ENCODE peak calls at places on chromosome 7, in seven cellular contexts. F is IMR-90, V is trophoblast cell, P is mesendoderm, D is H9, J is H1, T is mesenchymal stem cell. Q is an unnamed sample.

GRCh38 chr7:150435047-150435389 is 15.4 kb upstream of the GIMAP8 start:
- DNase-seq in F (no peak), V (no peak), P (no peak), D (no peak), J (no peak), T (no peak), Q (no peak)

GRCh38 chr7:95784796-95785195 is 12.4 kb downstream of the DYNC1I1 start:
- DNase-seq in F (no peak), V (no peak), P (no peak), D (no peak), J (no peak), T (no peak), Q (no peak)

GRCh38 chr7:141202540-141202939 is 128.7 kb downstream of the TMEM178B start:
- DNase-seq in F (no peak), V (no peak), P (no peak), D (no peak), J (no peak), T (no peak), Q (no peak)

GRCh38 chr7:87212478-87212877 is 7.1 kb downstream of the TMEM243 start:
- DNase-seq in F (no peak), V (no peak), P (no peak), D (no peak), J (no peak), T (no peak), Q (no peak)

GRCh38 chr7:95794917-95795515 is 22.7 kb downstream of the DYNC1I1 start:
- DNase-seq in F (peak), V (peak), P (peak), D (peak), J (no peak), T (peak), Q (no peak)

GRCh38 chr7:132255084-132255483 is 321.2 kb downstream of the PLXNA4 start:
- DNase-seq in F (no peak), V (no peak), P (no peak), D (no peak), J (no peak), T (no peak), Q (no peak)

GRCh38 chr7:157719008-157719682 is 382.3 kb downstream of the DNAJB6 start:
- DNase-seq in F (no peak), V (no peak), P (no peak), D (no peak), J (no peak), T (no peak), Q (no peak)

GRCh38 chr7:124881981-124882380 is 47.6 kb downstream of the POT1 start:
- DNase-seq in F (no peak), V (no peak), P (no peak), D (no peak), J (no peak), T (no peak), Q (no peak)

GRCh38 chr7:4613855-4614548 is 68.1 kb upstream of the FOXK1 start:
- DNase-seq in F (peak), V (no peak), P (no peak), D (no peak), J (no peak), T (peak), Q (no peak)

GRCh38 chr7:138116156-138116555 is 39.9 kb downstream of the AKR1D1 start:
- DNase-seq in F (peak), V (peak), P (peak), D (no peak), J (no peak), T (peak), Q (no peak)

GRCh38 chr7:46525876-46526275 is 604.8 kb upstream of the IGFBP3 start:
- DNase-seq in F (no peak), V (peak), P (no peak), D (no peak), J (no peak), T (no peak), Q (no peak)

GRCh38 chr7:95198891-95199290 is 125.4 kb downstream of the PON1 start:
- DNase-seq in F (no peak), V (no peak), P (no peak), D (no peak), J (no peak), T (no peak), Q (no peak)

GRCh38 chr7:131554880-131555516 is 1.4 kb downstream of the PODXL start:
- DNase-seq in F (no peak), V (no peak), P (no peak), D (no peak), J (no peak), T (no peak), Q (no peak)

GRCh38 chr7:12458520-12459131 is 55.0 kb upstream of the VWDE start:
- DNase-seq in F (peak), V (peak), P (peak), D (no peak), J (no peak), T (peak), Q (peak)

GRCh38 chr7:66430164-66430545 is 198.5 kb upstream of the KCTD7 start:
- DNase-seq in F (no peak), V (no peak), P (no peak), D (no peak), J (no peak), T (no peak), Q (no peak)

GRCh38 chr7:66426332-66426731 is 202.3 kb upstream of the KCTD7 start:
- DNase-seq in F (no peak), V (no peak), P (no peak), D (no peak), J (no peak), T (no peak), Q (no peak)

GRCh38 chr7:66427956-66428355 is 200.7 kb upstream of the KCTD7 start:
- DNase-seq in F (no peak), V (no peak), P (no peak), D (no peak), J (no peak), T (no peak), Q (no peak)

GRCh38 chr7:66429498-66430163 is 199.1 kb upstream of the KCTD7 start:
- DNase-seq in F (no peak), V (no peak), P (peak), D (no peak), J (no peak), T (peak), Q (no peak)

GRCh38 chr7:66426996-66427395 is 201.7 kb upstream of the KCTD7 start:
- DNase-seq in F (no peak), V (no peak), P (no peak), D (no peak), J (no peak), T (no peak), Q (no peak)
- H2BK120ac ChIP-seq in F (no peak), V (no peak), P (no peak), D (no peak), J (no peak), T (no peak), Q (no peak)

DNA sequence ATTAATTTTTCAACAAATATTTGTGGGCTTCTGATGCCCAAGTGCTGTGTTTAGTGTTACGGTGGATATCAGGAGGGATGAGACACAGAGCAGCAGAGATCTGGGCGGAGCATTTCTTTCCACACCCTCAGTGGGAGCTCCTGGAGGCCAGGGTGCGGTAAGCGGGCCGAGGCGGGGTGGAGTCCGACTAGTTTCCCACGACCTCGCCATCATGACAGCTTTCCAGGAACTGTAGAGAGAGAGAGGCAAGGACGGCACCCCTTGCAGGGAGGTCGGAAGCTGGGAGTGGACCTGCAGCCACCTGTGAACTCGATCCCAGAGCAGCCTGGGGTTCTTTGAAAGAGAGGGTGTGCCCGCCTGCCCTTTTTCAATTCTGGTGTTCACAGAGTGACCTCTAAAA is 128.2 kb downstream of the ACTR3B start:
- DNase-seq in F (no peak), V (no peak), P (no peak), D (no peak), J (no peak), T (no peak), Q (no peak)
- H2BK120ac ChIP-seq in F (no peak), V (no peak), P (no peak), D (no peak), J (no peak), T (no peak), Q (no peak)

DNA sequence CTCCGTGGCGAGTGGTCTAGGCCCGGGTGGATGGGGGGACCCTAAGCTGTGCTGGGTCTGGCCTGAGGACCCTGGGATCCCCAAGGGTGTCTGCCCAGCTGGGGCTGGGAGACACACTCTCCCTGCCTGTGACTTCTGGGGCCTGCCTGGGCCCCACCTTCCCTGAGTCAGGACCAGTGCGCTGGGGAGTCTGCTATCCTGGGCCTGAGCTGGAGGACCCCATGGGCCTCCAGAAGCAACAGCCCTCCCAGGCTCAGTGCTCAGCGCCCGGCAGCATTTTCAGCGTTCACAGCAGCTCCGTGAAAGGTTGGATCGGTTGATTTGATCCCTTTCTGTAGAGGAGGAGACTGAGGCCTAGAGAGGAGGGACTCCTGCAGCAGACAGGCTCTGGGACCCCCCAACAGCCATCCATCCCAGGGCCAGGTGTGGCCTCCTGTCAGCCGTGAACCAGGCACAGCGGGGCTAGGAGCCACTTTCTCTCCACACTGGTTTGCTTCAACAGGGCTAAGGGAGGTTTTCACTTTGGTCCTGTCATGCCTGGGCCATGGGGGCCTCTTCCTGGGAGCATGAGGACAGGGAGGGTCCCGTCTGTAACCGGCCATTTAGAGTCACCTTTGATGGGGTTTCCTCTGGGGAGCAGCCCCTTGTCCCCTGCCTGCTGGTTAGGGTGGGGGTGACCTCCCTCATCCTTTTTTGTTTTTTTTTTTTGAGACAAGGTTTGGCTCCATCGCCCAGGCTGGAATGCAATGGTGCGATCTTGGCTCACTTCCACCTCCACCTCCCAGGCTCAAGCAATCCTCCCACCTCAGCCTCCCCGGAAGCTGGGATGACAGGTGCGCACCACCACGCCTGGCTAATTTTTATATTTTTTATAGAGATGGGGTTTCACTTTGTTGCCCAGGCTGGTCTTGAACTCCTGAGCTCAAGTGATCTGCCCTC is 12.4 kb downstream of the FOXL3 start:
- DNase-seq in F (no peak), V (no peak), P (no peak), D (no peak), J (no peak), T (no peak), Q (no peak)
- H2BK120ac ChIP-seq in F (no peak), V (no peak), P (no peak), D (no peak), J (no peak), T (no peak), Q (no peak)

GRCh38 chr7:43666938-43667337 is 62.4 kb downstream of the COA1 start:
- DNase-seq in F (peak), V (no peak), P (no peak), D (no peak), J (no peak), T (peak), Q (no peak)
- H2BK120ac ChIP-seq in F (no peak), V (no peak), P (no peak), D (no peak), J (no peak), T (no peak), Q (no peak)

GRCh38 chr7:45256309-45256708 is 98.7 kb downstream of the RAMP3 start:
- DNase-seq in F (no peak), V (no peak), P (no peak), D (no peak), J (no peak), T (no peak), Q (no peak)

GRCh38 chr7:45253368-45253767 is 95.8 kb downstream of the RAMP3 start:
- DNase-seq in F (no peak), V (no peak), P (no peak), D (no peak), J (no peak), T (no peak), Q (no peak)

GRCh38 chr7:45252857-45253256 is 95.3 kb downstream of the RAMP3 start:
- DNase-seq in F (no peak), V (no peak), P (no peak), D (no peak), J (no peak), T (no peak), Q (no peak)

GRCh38 chr7:45255187-45255586 is 97.6 kb downstream of the RAMP3 start:
- DNase-seq in F (no peak), V (no peak), P (no peak), D (no peak), J (no peak), T (no peak), Q (no peak)

GRCh38 chr7:45252248-45252647 is 94.7 kb downstream of the RAMP3 start:
- DNase-seq in F (no peak), V (no peak), P (no peak), D (no peak), J (no peak), T (no peak), Q (no peak)
- H2BK120ac ChIP-seq in F (no peak), V (no peak), P (no peak), D (no peak), J (no peak), T (no peak), Q (no peak)

DNA sequence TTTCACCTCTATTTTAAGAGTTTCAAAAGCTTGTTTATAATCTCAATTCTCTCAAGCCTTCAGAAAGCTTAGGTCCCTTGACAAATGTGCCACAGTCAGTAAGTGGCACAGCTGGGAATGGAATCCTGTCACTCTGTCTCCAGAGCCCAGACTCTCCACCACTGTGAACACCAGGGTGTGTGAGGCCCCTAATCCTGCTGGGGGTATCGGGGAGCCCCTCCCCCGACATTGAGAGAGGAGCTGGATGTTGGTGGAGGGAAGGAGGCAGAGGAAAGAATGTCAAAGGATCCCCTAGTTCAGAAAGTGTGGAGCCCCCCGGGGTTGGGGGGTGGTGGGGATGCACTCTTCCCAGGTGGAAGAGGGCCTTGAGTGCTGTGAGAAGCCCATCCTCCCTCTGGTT is 133.8 kb upstream of the YAE1 start:
- DNase-seq in F (no peak), V (no peak), P (no peak), D (no peak), J (no peak), T (no peak), Q (no peak)
- H2BK120ac ChIP-seq in F (no peak), V (no peak), P (no peak), D (no peak), J (no peak), T (no peak), Q (no peak)

GRCh38 chr7:7304705-7305475 is 122.5 kb downstream of the C1GALT1 start:
- DNase-seq in F (no peak), V (no peak), P (no peak), D (no peak), J (no peak), T (no peak), Q (no peak)

GRCh38 chr7:7311001-7311400 is 128.7 kb downstream of the C1GALT1 start:
- DNase-seq in F (no peak), V (no peak), P (no peak), D (no peak), J (no peak), T (no peak), Q (no peak)

DNA sequence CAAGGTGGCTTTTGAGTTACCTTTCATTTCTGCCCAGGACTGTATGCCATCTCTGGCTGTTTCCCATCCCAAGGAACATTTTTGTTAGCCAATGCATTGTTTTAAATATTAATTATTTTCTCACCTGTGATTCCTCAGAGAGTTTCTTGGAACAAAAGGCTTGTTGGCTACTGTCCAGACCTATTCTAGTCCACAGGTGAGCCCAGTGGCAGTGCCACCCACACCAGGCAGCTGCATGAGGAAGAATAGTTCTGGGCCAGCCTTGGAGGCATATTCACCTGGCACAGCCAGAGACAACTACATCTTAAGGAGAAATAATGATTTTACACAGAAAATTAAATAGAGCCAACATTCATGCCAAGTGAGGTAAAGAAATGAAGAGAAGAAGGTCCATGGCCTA is 123.9 kb downstream of the C1GALT1 start:
- DNase-seq in F (no peak), V (no peak), P (no peak), D (no peak), J (no peak), T (no peak), Q (no peak)
- H2BK120ac ChIP-seq in F (no peak), V (no peak), P (no peak), D (no peak), J (no peak), T (no peak), Q (no peak)

Q was measured in neuronal stem cell.